ENCODE peak calls at places on chromosomes 2 and 18, in ten cellular contexts. F is T-cell; C is NCI-H1436; M is naive thymus-derived CD4-positive, alpha-beta T cell; V is GM23338; O is retina; N is ovary; Z is hypothalamus; T is activated CD4-positive, alpha-beta T cell treated with anti-CD3 and anti-CD28 coated beads, Interleukin-2, amount 50 U/mL, for 1 hour; K is A673. S is an unnamed sample.

GRCh38 chr2:233419626-233420431 is 65.5 kb downstream of the DGKD start:
- DNase-seq in F (no peak), C (no peak), M (peak; percentile 64), V (peak; percentile 68), O (no peak), N (no peak), Z (no peak), T (peak; percentile 36), K (no peak), S (peak; percentile 33)

GRCh38 chr18:55856191-55856590 is 268.2 kb upstream of the TCF4 start:
- DNase-seq in F (no peak), C (no peak), M (no peak), V (peak; percentile 84), O (no peak), N (no peak), Z (no peak), T (no peak), K (peak; percentile 57), S (no peak)

GRCh38 chr2:128623776-128624424 is 305.2 kb upstream of the HS6ST1 start:
- DNase-seq in F (no peak), C (no peak), M (no peak), V (no peak), O (no peak), N (no peak), Z (no peak), T (no peak), K (peak; percentile 38), S (peak; percentile 81)

GRCh38 chr2:46072146-46072820 is 224.9 kb upstream of the EPAS1 start:
- DNase-seq in F (no peak), C (no peak), M (no peak), V (no peak), O (peak; percentile 52), N (no peak), Z (no peak), T (no peak), K (no peak), S (peak; percentile 46)

GRCh38 chr2:166351319-166351718 is 24.4 kb downstream of the SCN9A start:
- DNase-seq in F (no peak), C (no peak), M (no peak), V (no peak), O (no peak), N (no peak), Z (no peak), T (no peak), K (no peak), S (no peak)

GRCh38 chr2:222730346-222731065 is 59.0 kb downstream of the MOGAT1 start:
- DNase-seq in F (no peak), C (no peak), M (no peak), V (no peak), O (no peak), N (no peak), Z (no peak), T (no peak), K (no peak), S (no peak)

GRCh38 chr2:238945433-238946150 is 97.7 kb downstream of the TWIST2 start:
- DNase-seq in F (no peak), C (no peak), M (no peak), V (peak; percentile 68), O (no peak), N (peak; percentile 24), Z (no peak), T (no peak), K (peak; percentile 33), S (peak; percentile 58)

GRCh38 chr2:113890253-113891235 is 655 bp downstream of the ACTR3 start:
- DNase-seq in F (peak; percentile 72), C (no peak), M (peak; percentile 82), V (peak; percentile 64), O (peak; percentile 73), N (peak; percentile 35), Z (peak; percentile 35), T (peak; percentile 71), K (peak; percentile 67), S (peak; percentile 79)

GRCh38 chr2:129354662-129355061 is 624.8 kb upstream of the RAB6C start:
- DNase-seq in F (no peak), C (no peak), M (no peak), V (peak; percentile 13), O (no peak), N (no peak), Z (no peak), T (no peak), K (no peak), S (no peak)

GRCh38 chr2:221377061-221377460 is 195.0 kb downstream of the EPHA4 start:
- DNase-seq in F (no peak), C (no peak), M (no peak), V (no peak), O (no peak), N (no peak), Z (no peak), T (no peak), K (no peak), S (no peak)

GRCh38 chr18:8881103-8881502 is 175.7 kb downstream of the MTCL1 start:
- DNase-seq in F (no peak), C (no peak), M (no peak), V (no peak), O (no peak), N (no peak), Z (no peak), T (no peak), K (no peak), S (no peak)

GRCh38 chr18:31711365-31712035 is 27.1 kb upstream of the B4GALT6 start:
- DNase-seq in F (no peak), C (no peak), M (no peak), V (no peak), O (no peak), N (no peak), Z (no peak), T (no peak), K (no peak), S (no peak)

GRCh38 chr18:56637897-56638231 is 528 bp downstream of the TXNL1 start:
- DNase-seq in F (no peak), C (no peak), M (no peak), V (peak; percentile 49), O (no peak), N (no peak), Z (peak; percentile 43), T (no peak), K (peak; percentile 4), S (peak; percentile 51)

GRCh38 chr2:143575340-143575739 is 446.1 kb downstream of the ARHGAP15 start:
- DNase-seq in F (no peak), C (no peak), M (no peak), V (peak; percentile 61), O (no peak), N (no peak), Z (no peak), T (no peak), K (peak; percentile 52), S (no peak)

GRCh38 chr2:2720351-2720750 is 389.3 kb upstream of the MYT1L start:
- DNase-seq in F (no peak), C (no peak), M (no peak), V (no peak), O (no peak), N (no peak), Z (no peak), T (no peak), K (no peak), S (no peak)

GRCh38 chr2:53813151-53813550 is 26.3 kb downstream of the ERLEC1 start:
- DNase-seq in F (no peak), C (no peak), M (no peak), V (no peak), O (no peak), N (no peak), Z (no peak), T (no peak), K (no peak), S (no peak)

GRCh38 chr2:197869501-197870111 is 65.2 kb downstream of the PLCL1 start:
- DNase-seq in F (no peak), C (no peak), M (peak; percentile 89), V (no peak), O (no peak), N (no peak), Z (no peak), T (peak; percentile 43), K (no peak), S (no peak)

GRCh38 chr2:180823546-180824141 is 156.8 kb upstream of the UBE2E3 start:
- DNase-seq in F (no peak), C (no peak), M (no peak), V (no peak), O (no peak), N (no peak), Z (no peak), T (no peak), K (no peak), S (no peak)

GRCh38 chr2:28901841-28902240 is 7.4 kb downstream of the WDR43 start:
- DNase-seq in F (no peak), C (no peak), M (no peak), V (no peak), O (no peak), N (no peak), Z (no peak), T (no peak), K (peak; percentile 22), S (no peak)

GRCh38 chr2:39153312-39153711 is 32.5 kb upstream of the SOS1 start:
- DNase-seq in F (no peak), C (no peak), M (no peak), V (no peak), O (no peak), N (no peak), Z (no peak), T (no peak), K (no peak), S (no peak)

GRCh38 chr2:238505892-238506280 is 79.2 kb downstream of the ASB1 start:
- DNase-seq in F (no peak), C (no peak), M (no peak), V (no peak), O (no peak), N (no peak), Z (no peak), T (no peak), K (no peak), S (no peak)

GRCh38 chr18:58152891-58153290 is 108.9 kb downstream of the NEDD4L start:
- DNase-seq in F (no peak), C (no peak), M (no peak), V (no peak), O (no peak), N (no peak), Z (no peak), T (no peak), K (no peak), S (no peak)

GRCh38 chr2:143261986-143262784 is 133.0 kb downstream of the ARHGAP15 start:
- DNase-seq in F (peak; percentile 51), C (no peak), M (peak; percentile 56), V (no peak), O (no peak), N (no peak), Z (no peak), T (peak; percentile 35), K (peak; percentile 62), S (no peak)

GRCh38 chr2:106189764-106190468 is 4.2 kb downstream of the UXS1 start:
- DNase-seq in F (no peak), C (no peak), M (no peak), V (no peak), O (no peak), N (no peak), Z (no peak), T (no peak), K (no peak), S (no peak)

GRCh38 chr2:23200460-23201113 is 184.4 kb upstream of the KLHL29 start:
- DNase-seq in F (no peak), C (no peak), M (no peak), V (no peak), O (no peak), N (no peak), Z (no peak), T (no peak), K (no peak), S (no peak)

GRCh38 chr2:58851598-58851997 is 610.5 kb upstream of the FANCL start:
- DNase-seq in F (no peak), C (no peak), M (no peak), V (no peak), O (no peak), N (no peak), Z (no peak), T (no peak), K (no peak), S (no peak)

GRCh38 chr18:63255435-63255834 is 64.1 kb downstream of the BCL2 start:
- DNase-seq in F (no peak), C (no peak), M (no peak), V (no peak), O (no peak), N (no peak), Z (no peak), T (no peak), K (no peak), S (no peak)

GRCh38 chr2:27407798-27408491 is 1.4 kb downstream of the PPM1G start:
- DNase-seq in F (no peak), C (peak; percentile 79), M (no peak), V (peak; percentile 94), O (peak; percentile 38), N (no peak), Z (no peak), T (no peak), K (peak; percentile 73), S (peak; percentile 89)